ENCODE peak calls at places on chromosomes 2 and 18, in eight cellular contexts. One of them, this sample, is unnamed. For H3K4me1, the result is how much of the 10 kb centered on the place peaks cover.

GRCh38 chr2:133414486-133415209 is 153.6 kb downstream of the NCKAP5 start:
- DNase-seq in uterus: no peak
- DNase-seq in body of pancreas: no peak
- DNase-seq in mammary epithelial cell: no peak
- DNase-seq in kidney: no peak
- DNase-seq in endodermal cell: no peak
- DNase-seq in prostate gland: no peak
- DNase-seq in IMR-90: peak
- DNase-seq in this sample: no peak

GRCh38 chr18:33804258-33804657 is 226.2 kb downstream of the ASXL3 start:
- DNase-seq in prostate gland: peak
- DNase-seq in body of pancreas: peak
- DNase-seq in endodermal cell: no peak
- DNase-seq in mammary epithelial cell: peak
- DNase-seq in IMR-90: peak
- DNase-seq in uterus: no peak
- DNase-seq in kidney: no peak
- DNase-seq in this sample: no peak

GRCh38 chr18:51656249-51656648 is 458.8 kb upstream of the MEX3C start:
- DNase-seq in endodermal cell: no peak
- DNase-seq in prostate gland: no peak
- DNase-seq in body of pancreas: no peak
- DNase-seq in uterus: no peak
- DNase-seq in kidney: no peak
- DNase-seq in IMR-90: no peak
- DNase-seq in mammary epithelial cell: no peak
- DNase-seq in this sample: no peak

GRCh38 chr2:20472569-20472968 is 25.7 kb downstream of the RHOB start:
- DNase-seq in mammary epithelial cell: no peak
- DNase-seq in prostate gland: no peak
- DNase-seq in kidney: no peak
- DNase-seq in body of pancreas: no peak
- DNase-seq in uterus: no peak
- DNase-seq in IMR-90: no peak
- DNase-seq in endodermal cell: no peak
- DNase-seq in this sample: peak

GRCh38 chr2:216634317-216635148 is 1.3 kb downstream of the IGFBP2 start:
- DNase-seq in kidney: no peak
- DNase-seq in body of pancreas: no peak
- DNase-seq in prostate gland: no peak
- DNase-seq in uterus: no peak
- DNase-seq in IMR-90: no peak
- DNase-seq in mammary epithelial cell: no peak
- DNase-seq in endodermal cell: peak
- DNase-seq in this sample: no peak

GRCh38 chr2:20444113-20444992 is 2.5 kb upstream of the RHOB start:
- DNase-seq in IMR-90: no peak
- DNase-seq in prostate gland: no peak
- DNase-seq in endodermal cell: peak
- DNase-seq in uterus: peak
- DNase-seq in mammary epithelial cell: no peak
- DNase-seq in body of pancreas: no peak
- DNase-seq in kidney: no peak
- DNase-seq in this sample: peak

GRCh38 chr18:12782521-12782920 is 79.7 kb downstream of the PSMG2 start:
- DNase-seq in kidney: no peak
- DNase-seq in prostate gland: no peak
- DNase-seq in body of pancreas: no peak
- DNase-seq in endodermal cell: no peak
- DNase-seq in mammary epithelial cell: no peak
- DNase-seq in IMR-90: no peak
- DNase-seq in uterus: no peak
- DNase-seq in this sample: no peak

GRCh38 chr2:157355618-157356017 is 30.0 kb upstream of the ERMN start:
- DNase-seq in uterus: no peak
- DNase-seq in prostate gland: no peak
- DNase-seq in mammary epithelial cell: peak
- DNase-seq in kidney: no peak
- DNase-seq in IMR-90: peak
- DNase-seq in endodermal cell: no peak
- DNase-seq in body of pancreas: no peak
- DNase-seq in this sample: no peak

GRCh38 chr2:74003494-74004211 is 18.9 kb downstream of the TET3 start:
- DNase-seq in kidney: no peak
- DNase-seq in mammary epithelial cell: peak
- DNase-seq in uterus: peak
- DNase-seq in endodermal cell: peak
- DNase-seq in IMR-90: peak
- DNase-seq in body of pancreas: no peak
- DNase-seq in prostate gland: no peak
- DNase-seq in this sample: no peak

GRCh38 chr2:175854149-175854548 is 147.9 kb downstream of the LNPK start:
- DNase-seq in body of pancreas: no peak
- DNase-seq in endodermal cell: no peak
- DNase-seq in prostate gland: no peak
- DNase-seq in mammary epithelial cell: no peak
- DNase-seq in kidney: no peak
- DNase-seq in uterus: no peak
- DNase-seq in IMR-90: no peak
- DNase-seq in this sample: no peak

GRCh38 chr2:10031886-10032745 is 11.2 kb upstream of the KLF11 start:
- DNase-seq in body of pancreas: no peak
- DNase-seq in uterus: no peak
- DNase-seq in endodermal cell: peak
- DNase-seq in prostate gland: no peak
- DNase-seq in mammary epithelial cell: no peak
- DNase-seq in IMR-90: no peak
- DNase-seq in kidney: peak
- DNase-seq in this sample: no peak

GRCh38 chr18:65436430-65436829 is 314.4 kb upstream of the CDH7 start:
- DNase-seq in kidney: no peak
- DNase-seq in prostate gland: no peak
- DNase-seq in IMR-90: no peak
- DNase-seq in mammary epithelial cell: no peak
- DNase-seq in uterus: no peak
- DNase-seq in endodermal cell: peak
- DNase-seq in body of pancreas: no peak
- DNase-seq in this sample: no peak

GRCh38 chr2:239368906-239369584 is 31.8 kb downstream of the HDAC4 start:
- DNase-seq in mammary epithelial cell: no peak
- DNase-seq in kidney: no peak
- DNase-seq in endodermal cell: no peak
- DNase-seq in IMR-90: no peak
- DNase-seq in prostate gland: no peak
- DNase-seq in uterus: no peak
- DNase-seq in body of pancreas: peak
- DNase-seq in this sample: peak

GRCh38 chr2:157685572-157685971 is 56.9 kb upstream of the ACVR1C start:
- DNase-seq in IMR-90: no peak
- DNase-seq in body of pancreas: no peak
- DNase-seq in uterus: no peak
- DNase-seq in kidney: no peak
- DNase-seq in mammary epithelial cell: no peak
- DNase-seq in prostate gland: no peak
- DNase-seq in endodermal cell: no peak
- DNase-seq in this sample: no peak

GRCh38 chr18:2302628-2303516 is 268.4 kb downstream of the METTL4 start:
- DNase-seq in kidney: no peak
- DNase-seq in mammary epithelial cell: peak
- DNase-seq in body of pancreas: no peak
- DNase-seq in prostate gland: no peak
- DNase-seq in IMR-90: no peak
- DNase-seq in uterus: no peak
- DNase-seq in endodermal cell: no peak
- DNase-seq in this sample: no peak

GRCh38 chr2:25063876-25064660 is 22.2 kb downstream of the EFR3B start:
- DNase-seq in uterus: no peak
- DNase-seq in endodermal cell: no peak
- DNase-seq in mammary epithelial cell: no peak
- DNase-seq in prostate gland: no peak
- DNase-seq in body of pancreas: no peak
- DNase-seq in kidney: no peak
- DNase-seq in IMR-90: no peak
- DNase-seq in this sample: no peak

GRCh38 chr2:38218583-38218982 is 142.6 kb upstream of the CYP1B1 start:
- DNase-seq in kidney: no peak
- DNase-seq in IMR-90: no peak
- DNase-seq in uterus: peak
- DNase-seq in mammary epithelial cell: no peak
- DNase-seq in endodermal cell: no peak
- DNase-seq in body of pancreas: no peak
- DNase-seq in prostate gland: no peak
- DNase-seq in this sample: no peak

GRCh38 chr2:32427672-32428622 is 71.1 kb downstream of the BIRC6 start:
- DNase-seq in body of pancreas: no peak
- DNase-seq in kidney: no peak
- DNase-seq in mammary epithelial cell: no peak
- DNase-seq in endodermal cell: no peak
- DNase-seq in uterus: no peak
- DNase-seq in IMR-90: no peak
- DNase-seq in prostate gland: no peak
- DNase-seq in this sample: no peak

GRCh38 chr2:227454323-227454860 is 17.6 kb upstream of the AGFG1 start:
- DNase-seq in prostate gland: no peak
- DNase-seq in mammary epithelial cell: no peak
- DNase-seq in uterus: no peak
- DNase-seq in body of pancreas: no peak
- DNase-seq in kidney: no peak
- DNase-seq in endodermal cell: no peak
- DNase-seq in IMR-90: no peak
- DNase-seq in this sample: no peak

GRCh38 chr2:199716807-199717586 is 134.0 kb downstream of the FTCDNL1 start:
- DNase-seq in kidney: no peak
- DNase-seq in body of pancreas: no peak
- DNase-seq in prostate gland: no peak
- DNase-seq in endodermal cell: no peak
- DNase-seq in uterus: no peak
- DNase-seq in mammary epithelial cell: peak
- DNase-seq in IMR-90: no peak
- DNase-seq in this sample: no peak

DNA sequence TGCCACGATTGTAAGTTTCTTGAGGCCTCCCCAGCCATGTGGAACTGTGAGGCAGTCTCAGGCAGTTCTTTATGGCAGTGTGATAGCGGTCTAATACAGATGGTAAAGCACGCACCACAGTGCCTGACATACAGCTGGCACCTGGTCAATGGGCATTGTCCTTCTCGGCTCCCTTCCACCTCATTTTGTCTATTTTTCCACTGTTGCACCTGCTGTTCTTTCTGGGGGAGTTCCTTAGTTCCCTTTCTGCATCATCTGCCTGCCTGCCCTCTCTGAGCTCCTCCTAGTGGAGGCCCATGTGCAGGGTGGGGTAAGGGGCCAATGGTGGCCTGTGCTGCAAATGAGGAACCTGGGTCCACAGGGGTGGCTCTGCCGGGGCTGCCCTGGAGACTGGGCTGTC is 157.6 kb downstream of the LPIN1 start:
- DNase-seq in endodermal cell: no peak
- DNase-seq in kidney: no peak
- DNase-seq in prostate gland: no peak
- DNase-seq in uterus: no peak
- DNase-seq in IMR-90: no peak
- DNase-seq in mammary epithelial cell: no peak
- DNase-seq in body of pancreas: no peak
- DNase-seq in this sample: no peak
- TF ChIP-seq CTCF in endodermal cell: peak
- TF ChIP-seq CTCF in kidney: no peak
- TF ChIP-seq CTCF in prostate gland: no peak
- TF ChIP-seq CTCF in uterus: no peak
- TF ChIP-seq CTCF in IMR-90: no peak
- TF ChIP-seq CTCF in mammary epithelial cell: no peak
- TF ChIP-seq CTCF in body of pancreas: no peak
- TF ChIP-seq CTCF in this sample: no peak

DNA sequence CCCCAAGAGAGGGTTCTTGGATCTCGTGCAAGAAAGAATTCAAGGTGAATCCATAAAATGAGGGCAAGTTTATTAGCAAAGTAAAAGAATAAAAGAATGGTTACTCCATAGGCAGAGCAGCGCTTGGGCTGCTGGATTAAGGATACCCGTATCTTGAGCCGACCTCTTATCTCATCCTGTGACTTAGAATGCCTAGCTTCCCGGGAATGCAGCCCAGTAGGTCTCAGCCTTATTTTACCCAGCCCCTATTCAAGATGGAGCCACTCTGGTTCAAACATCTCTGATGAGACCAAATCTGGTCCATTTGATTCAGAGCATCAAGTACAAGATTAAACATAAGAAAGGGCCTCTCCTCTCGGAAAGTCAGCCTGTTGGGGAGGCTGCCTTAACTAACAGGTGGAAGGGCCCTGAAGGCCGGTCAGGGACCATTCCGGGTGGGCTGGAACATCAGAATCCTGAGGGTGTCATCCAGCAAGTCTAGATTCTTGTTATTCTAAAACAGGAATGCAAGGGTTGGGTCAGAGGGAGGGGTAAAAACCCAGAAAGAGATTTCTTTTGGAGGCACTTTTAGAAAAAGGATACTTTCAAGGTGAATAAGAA is 5.8 kb downstream of the PSD4 start:
- DNase-seq in mammary epithelial cell: no peak
- DNase-seq in uterus: no peak
- DNase-seq in prostate gland: no peak
- DNase-seq in endodermal cell: no peak
- DNase-seq in body of pancreas: no peak
- DNase-seq in IMR-90: no peak
- DNase-seq in kidney: peak
- DNase-seq in this sample: no peak
- H3K4me1 ChIP-seq in mammary epithelial cell: under half
- H3K4me1 ChIP-seq in uterus: under half
- H3K4me1 ChIP-seq in prostate gland: under half
- H3K4me1 ChIP-seq in endodermal cell: under half
- H3K4me1 ChIP-seq in body of pancreas: under half
- H3K4me1 ChIP-seq in IMR-90: under half
- H3K4me1 ChIP-seq in kidney: under half
- H3K4me1 ChIP-seq in this sample: under half

GRCh38 chr2:66541646-66542045 is 106.7 kb downstream of the MEIS1 start:
- DNase-seq in endodermal cell: no peak
- DNase-seq in body of pancreas: no peak
- DNase-seq in kidney: no peak
- DNase-seq in prostate gland: no peak
- DNase-seq in uterus: no peak
- DNase-seq in mammary epithelial cell: no peak
- DNase-seq in IMR-90: no peak
- DNase-seq in this sample: no peak
- H3K4me3 ChIP-seq in endodermal cell: no peak
- H3K4me3 ChIP-seq in body of pancreas: no peak
- H3K4me3 ChIP-seq in kidney: no peak
- H3K4me3 ChIP-seq in prostate gland: no peak
- H3K4me3 ChIP-seq in uterus: no peak
- H3K4me3 ChIP-seq in mammary epithelial cell: no peak
- H3K4me3 ChIP-seq in IMR-90: no peak
- H3K4me3 ChIP-seq in this sample: no peak

GRCh38 chr2:136796339-136796738 is 31.0 kb downstream of the THSD7B start:
- DNase-seq in uterus: no peak
- DNase-seq in body of pancreas: no peak
- DNase-seq in IMR-90: no peak
- DNase-seq in prostate gland: no peak
- DNase-seq in kidney: no peak
- DNase-seq in mammary epithelial cell: no peak
- DNase-seq in endodermal cell: no peak
- DNase-seq in this sample: no peak
- TF ChIP-seq CTCF in uterus: no peak
- TF ChIP-seq CTCF in body of pancreas: no peak
- TF ChIP-seq CTCF in IMR-90: no peak
- TF ChIP-seq CTCF in prostate gland: no peak
- TF ChIP-seq CTCF in kidney: peak
- TF ChIP-seq CTCF in mammary epithelial cell: no peak
- TF ChIP-seq CTCF in endodermal cell: peak
- TF ChIP-seq CTCF in this sample: no peak

This sample was measured in tibial artery.